ENCODE peak calls at places on chromosome 19, in six cellular contexts. O is C1 segment of cervical spinal cord, K is adrenal gland, J is lower leg skin, P is substantia nigra, A is cardiac fibroblast. W is an unnamed sample.

GRCh38 chr19:12983561-12984142 is 11.6 kb upstream of the NFIX start:
- DNase-seq in K (peak), O (peak), J (no peak), P (peak), A (peak), W (no peak)

GRCh38 chr19:23542562-23542961 is 144.4 kb downstream of the ZNF675 start:
- DNase-seq in J (no peak), A (no peak), K (no peak), P (no peak), O (no peak), W (no peak)

GRCh38 chr19:18612772-18613588 is at the start of gene TMEM59L:
- DNase-seq in J (no peak), A (no peak), K (no peak), P (peak), O (peak), W (no peak)

GRCh38 chr19:19542507-19542906 is 4.4 kb downstream of the CILP2 start:
- DNase-seq in K (no peak), P (no peak), O (no peak), A (no peak), J (no peak), W (no peak)

GRCh38 chr19:43798546-43799409 is 3.5 kb downstream of the LYPD5 start:
- DNase-seq in A (no peak), J (peak), K (peak), O (no peak), P (no peak), W (peak)

GRCh38 chr19:10655457-10656312 is 1.5 kb downstream of the ILF3 start:
- DNase-seq in K (peak), O (no peak), P (no peak), A (peak), J (no peak), W (no peak)

GRCh38 chr19:55372316-55373081 is 2.2 kb upstream of the IL11 start:
- DNase-seq in K (no peak), O (no peak), P (no peak), A (no peak), J (no peak), W (peak)

GRCh38 chr19:42252365-42253244 is 2.3 kb downstream of the ERF start:
- DNase-seq in A (peak), J (peak), P (peak), O (peak), K (peak), W (no peak)

GRCh38 chr19:10112037-10112751 is 701 bp downstream of the P2RY11 start:
- DNase-seq in K (no peak), A (peak), P (no peak), O (no peak), J (no peak), W (no peak)

GRCh38 chr19:533485-534058 is 2.0 kb downstream of the CDC34 start:
- DNase-seq in J (no peak), O (no peak), P (no peak), A (no peak), K (no peak), W (no peak)

GRCh38 chr19:53158119-53158656 is 665 bp downstream of the ZNF347 start:
- DNase-seq in O (no peak), K (peak), P (peak), J (peak), A (peak), W (no peak)

GRCh38 chr19:27806471-27807070 is 1406.4 kb downstream of the UQCRFS1 start:
- DNase-seq in A (no peak), K (no peak), J (no peak), P (no peak), O (no peak), W (no peak)

GRCh38 chr19:35444735-35445134 is 3.3 kb upstream of the FFAR2 start:
- DNase-seq in O (no peak), A (no peak), K (no peak), J (no peak), P (no peak), W (no peak)

GRCh38 chr19:46659151-46660007 is 1.6 kb downstream of the DACT3 start:
- DNase-seq in P (peak), J (no peak), A (no peak), O (peak), K (no peak), W (no peak)